ENCODE peak calls at places on chromosomes 11 and 22, in eight cellular contexts. L is IMR-90; B is naive thymus-derived CD4-positive, alpha-beta T cell; H is mammary epithelial cell; O is BJ; S is kidney epithelial cell; C is CD8-positive, alpha-beta T cell; Y is upper lobe of right lung. W is an unnamed sample. For H3K27me3, the result is how much of the 10 kb centered on the place peaks cover.

GRCh38 chr11:12979928-12980689 is 29.0 kb upstream of the RASSF10 start:
- DNase-seq in L (no peak), B (no peak), H (no peak), O (no peak), S (no peak), C (no peak), Y (no peak), W (no peak)

GRCh38 chr11:65236194-65237059 is 25.3 kb upstream of the POLA2 start:
- DNase-seq in L (no peak), B (no peak), H (no peak), O (no peak), S (no peak), C (no peak), Y (no peak), W (no peak)

GRCh38 chr11:75352417-75353206 is 1.2 kb upstream of the ARRB1 start:
- DNase-seq in L (no peak), B (peak), H (no peak), O (no peak), S (no peak), C (peak), Y (peak), W (no peak)

GRCh38 chr11:12750181-12750580 is 76.0 kb downstream of the TEAD1 start:
- DNase-seq in L (no peak), B (no peak), H (no peak), O (no peak), S (no peak), C (no peak), Y (no peak), W (no peak)

GRCh38 chr22:19867617-19868016 is 12.9 kb upstream of the GNB1L start:
- DNase-seq in L (no peak), B (no peak), H (no peak), O (no peak), S (no peak), C (no peak), Y (peak), W (no peak)

GRCh38 chr11:36122715-36123114 is 166.5 kb downstream of the COMMD9 start:
- DNase-seq in L (no peak), B (no peak), H (peak), O (no peak), S (no peak), C (no peak), Y (no peak), W (peak)

GRCh38 chr11:92129811-92130210 is 94.8 kb upstream of the FAT3 start:
- DNase-seq in L (no peak), B (no peak), H (no peak), O (no peak), S (no peak), C (no peak), Y (no peak), W (no peak)

GRCh38 chr22:42770448-42770726 is 49.7 kb upstream of the A4GALT start:
- DNase-seq in L (no peak), B (no peak), H (no peak), O (no peak), S (no peak), C (no peak), Y (no peak), W (no peak)

GRCh38 chr11:118645066-118645715 is 34.3 kb downstream of the TREH start:
- DNase-seq in L (no peak), B (no peak), H (no peak), O (no peak), S (no peak), C (no peak), Y (no peak), W (no peak)

GRCh38 chr11:122853971-122854446 is 15.7 kb downstream of the CRTAM start:
- DNase-seq in L (peak), B (peak), H (peak), O (no peak), S (peak), C (peak), Y (no peak), W (peak)

GRCh38 chr11:118027694-118028093 is 41.5 kb downstream of the IL10RA start:
- DNase-seq in L (no peak), B (no peak), H (no peak), O (no peak), S (no peak), C (no peak), Y (no peak), W (no peak)

GRCh38 chr11:1123970-1124369 is 33.8 kb upstream of the MUC5AC start:
- DNase-seq in L (no peak), B (no peak), H (no peak), O (no peak), S (no peak), C (no peak), Y (no peak), W (no peak)

GRCh38 chr11:71112990-71113389 is 139.4 kb downstream of the SHANK2 start:
- DNase-seq in L (no peak), B (no peak), H (no peak), O (no peak), S (no peak), C (no peak), Y (no peak), W (no peak)

GRCh38 chr11:22808559-22809197 is 20.9 kb downstream of the SVIP start:
- DNase-seq in L (no peak), B (no peak), H (no peak), O (no peak), S (no peak), C (no peak), Y (no peak), W (no peak)

GRCh38 chr22:28019881-28020861 is 101.1 kb upstream of the PITPNB start:
- DNase-seq in L (peak), B (peak), H (peak), O (no peak), S (no peak), C (peak), Y (peak), W (peak)
- H3K27me3 ChIP-seq in L (under half), B (under half), H (under half), O (under half), S (under half), C (under half), Y (under half), W (under half)

GRCh38 chr11:29119691-29120328 is 897.0 kb downstream of the KCNA4 start:
- DNase-seq in L (peak), B (no peak), H (peak), O (peak), S (peak), C (no peak), Y (no peak), W (peak)
- H3K4me3 ChIP-seq in L (peak), B (no peak), H (no peak), O (no peak), S (no peak), C (no peak), Y (no peak), W (peak)

GRCh38 chr22:36280379-36280778 is 27.4 kb downstream of the APOL1 start:
- DNase-seq in L (peak), B (no peak), H (no peak), O (no peak), S (no peak), C (no peak), Y (peak), W (no peak)

GRCh38 chr22:36284171-36284571 is 31.2 kb downstream of the APOL1 start:
- DNase-seq in L (no peak), B (no peak), H (no peak), O (no peak), S (no peak), C (no peak), Y (peak), W (no peak)

GRCh38 chr22:36279219-36279666 is 26.3 kb downstream of the APOL1 start:
- DNase-seq in L (no peak), B (no peak), H (no peak), O (no peak), S (no peak), C (no peak), Y (no peak), W (no peak)

GRCh38 chr22:36282078-36282831 is 29.3 kb downstream of the APOL1 start:
- DNase-seq in L (no peak), B (no peak), H (no peak), O (no peak), S (no peak), C (no peak), Y (peak), W (no peak)

GRCh38 chr22:36281726-36282077 is 28.8 kb downstream of the APOL1 start:
- DNase-seq in L (no peak), B (no peak), H (no peak), O (no peak), S (no peak), C (no peak), Y (peak), W (no peak)
- H3K27me3 ChIP-seq in L (under half), B (under half), H (under half), O (under half), S (under half), C (under half), Y (under half), W (under half)

GRCh38 chr11:67406969-67407699 is 3.3 kb downstream of the TBC1D10C start:
- DNase-seq in L (no peak), B (no peak), H (no peak), O (no peak), S (no peak), C (peak), Y (no peak), W (no peak)
- H3K4me3 ChIP-seq in L (no peak), B (peak), H (no peak), O (no peak), S (no peak), C (peak), Y (no peak), W (no peak)

GRCh38 chr22:49025791-49026475 is 801.7 kb downstream of the BRD1 start:
- DNase-seq in L (no peak), B (no peak), H (no peak), O (no peak), S (no peak), C (no peak), Y (peak), W (no peak)

GRCh38 chr22:49022816-49023160 is 804.9 kb downstream of the BRD1 start:
- DNase-seq in L (no peak), B (no peak), H (no peak), O (no peak), S (no peak), C (no peak), Y (no peak), W (no peak)

GRCh38 chr22:49024775-49025440 is 802.8 kb downstream of the BRD1 start:
- DNase-seq in L (no peak), B (no peak), H (no peak), O (no peak), S (no peak), C (no peak), Y (peak), W (no peak)

GRCh38 chr22:49023161-49023878 is 804.4 kb downstream of the BRD1 start:
- DNase-seq in L (no peak), B (no peak), H (no peak), O (no peak), S (no peak), C (no peak), Y (peak), W (no peak)

DNA sequence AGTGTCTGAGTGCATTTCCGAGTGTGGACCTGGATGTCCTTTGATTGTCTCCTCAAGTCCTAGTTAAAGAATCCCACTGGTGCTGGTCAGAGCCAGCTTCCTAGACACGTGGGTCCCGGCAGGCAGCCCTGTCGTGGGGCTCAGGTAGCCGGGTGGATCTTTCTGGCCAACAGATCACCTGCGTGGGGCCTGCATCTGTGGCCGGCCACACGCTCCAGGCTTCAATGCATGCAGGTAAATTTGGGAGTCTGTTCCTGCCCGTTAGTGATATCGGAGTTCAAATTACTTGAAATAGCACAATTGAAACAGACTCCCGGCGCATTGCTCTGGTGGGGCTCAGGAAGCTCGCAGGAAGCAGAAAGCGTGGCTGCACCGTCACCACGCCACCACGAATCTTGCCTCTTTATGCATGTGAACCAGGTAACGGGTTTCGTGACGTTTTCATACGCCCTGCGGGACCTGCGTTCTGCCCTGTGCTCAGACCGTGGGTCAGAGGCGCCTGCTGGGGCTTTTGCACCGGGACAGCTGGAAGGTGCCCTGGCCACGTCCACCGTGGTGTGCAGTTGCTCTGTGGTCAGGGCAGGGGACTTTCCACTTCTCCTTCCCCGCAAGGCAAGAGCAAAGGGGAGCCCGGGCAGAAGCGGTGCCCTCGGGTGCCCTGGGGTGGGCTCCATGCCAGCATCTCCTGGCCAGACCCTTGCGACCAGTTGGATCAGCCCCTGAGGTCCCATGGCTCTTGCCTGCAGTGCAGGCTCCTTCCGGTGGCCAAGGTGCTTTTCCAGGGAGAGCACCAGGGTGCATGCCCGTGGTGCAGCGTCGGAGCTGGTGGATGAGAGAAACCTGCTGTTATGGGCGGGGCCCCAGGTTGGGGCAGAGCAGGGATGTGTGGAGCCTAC is 803.5 kb downstream of the BRD1 start:
- DNase-seq in L (no peak), B (no peak), H (no peak), O (no peak), S (no peak), C (no peak), Y (peak), W (no peak)
- H3K27me3 ChIP-seq in L (under half), B (under half), H (under half), O (under half), S (under half), C (under half), Y (under half), W (under half)

GRCh38 chr11:44191322-44192014 is 96.0 kb downstream of the EXT2 start:
- DNase-seq in L (no peak), B (no peak), H (no peak), O (no peak), S (no peak), C (no peak), Y (no peak), W (no peak)
- H3K4me3 ChIP-seq in L (no peak), B (no peak), H (no peak), O (no peak), S (no peak), C (no peak), Y (no peak), W (no peak)